ENCODE peak calls at places on chromosomes 4 and X, in seven cellular contexts. F is lower leg skin, B is omental fat pad, Z is astrocyte of the spinal cord, M is WTC11, V is suprapubic skin, S is Panc1. I is an unnamed sample.

GRCh38 chr4:145920205-145920604 is 18.4 kb downstream of the ZNF827 start:
- DNase-seq in V (no peak), S (no peak), Z (peak; percentile 96), B (no peak), F (no peak), M (no peak), I (peak; percentile 57)

GRCh38 chr4:48787031-48787430 is 7.0 kb upstream of the FRYL start:
- DNase-seq in B (no peak), V (no peak), Z (no peak), M (no peak), F (no peak), S (no peak), I (no peak)

GRCh38 chr4:146661368-146661767 is 22.7 kb downstream of the POU4F2 start:
- DNase-seq in Z (no peak), S (no peak), V (no peak), M (no peak), F (no peak), B (no peak), I (no peak)

GRCh38 chr4:130183096-130183495 is 1087.1 kb downstream of the C4orf33 start:
- DNase-seq in F (no peak), Z (no peak), V (no peak), B (no peak), M (no peak), S (no peak), I (no peak)

GRCh38 chrX:20421275-20421674 is 154.6 kb upstream of the RPS6KA3 start:
- DNase-seq in Z (no peak), M (no peak), F (no peak), V (no peak), S (no peak), B (no peak), I (no peak)

GRCh38 chrX:40146471-40147398 is 49.0 kb upstream of the BCOR start:
- DNase-seq in Z (no peak), M (peak; percentile 42), B (no peak), F (no peak), V (no peak), S (no peak), I (no peak)

GRCh38 chr4:7282094-7282370 is 89.7 kb downstream of the SORCS2 start:
- DNase-seq in Z (no peak), F (no peak), M (no peak), S (no peak), V (no peak), B (no peak), I (no peak)

GRCh38 chr4:188941524-188942109 is 802.4 kb downstream of the TRIML1 start:
- DNase-seq in S (peak; percentile 74), V (no peak), F (no peak), M (no peak), Z (peak; percentile 98), B (no peak), I (peak; percentile 99)

GRCh38 chr4:177315767-177316490 is 6.3 kb downstream of the NEIL3 start:
- DNase-seq in Z (no peak), M (no peak), B (no peak), S (no peak), V (no peak), F (no peak), I (no peak)

GRCh38 chr4:4919926-4920325 is 60.5 kb downstream of the MSX1 start:
- DNase-seq in F (no peak), Z (no peak), S (no peak), V (no peak), B (no peak), M (no peak), I (peak; percentile 11)

GRCh38 chrX:2499507-2499906 is 1.3 kb downstream of the DHRSX start:
- DNase-seq in S (no peak), B (no peak), M (no peak), Z (no peak), F (peak; percentile 53), V (no peak), I (no peak)

GRCh38 chrX:106415276-106415895 is 196.4 kb upstream of the RADX start:
- DNase-seq in V (no peak), B (no peak), M (peak; percentile 10), Z (peak; percentile 26), F (no peak), S (no peak), I (no peak)

GRCh38 chr4:4200624-4201023 is 26.1 kb downstream of the OTOP1 start:
- DNase-seq in F (no peak), B (no peak), V (no peak), Z (no peak), M (no peak), S (no peak), I (no peak)

GRCh38 chr4:130747842-130748241 is 1651.9 kb downstream of the C4orf33 start:
- DNase-seq in M (no peak), S (no peak), V (no peak), Z (peak; percentile 24), F (no peak), B (no peak), I (no peak)

GRCh38 chrX:140034916-140035315 is 69.6 kb upstream of the CXorf66 start:
- DNase-seq in Z (peak; percentile 9), S (no peak), B (no peak), F (no peak), M (no peak), V (no peak), I (no peak)

GRCh38 chrX:41661366-41662095 is 27.2 kb upstream of the GPR34 start:
- DNase-seq in B (no peak), F (no peak), S (no peak), Z (peak; percentile 36), M (no peak), V (no peak), I (no peak)

GRCh38 chr4:52728877-52729276 is 22.3 kb downstream of the ERVMER34-1 start:
- DNase-seq in F (no peak), M (no peak), S (no peak), Z (no peak), B (no peak), V (no peak), I (no peak)

GRCh38 chr4:115844180-115844579 is 730.8 kb upstream of the NDST4 start:
- DNase-seq in S (no peak), M (no peak), F (no peak), V (no peak), Z (no peak), B (no peak), I (no peak)

GRCh38 chrX:112910418-112910817 is 69.8 kb upstream of the AMOT start:
- DNase-seq in M (no peak), F (no peak), V (no peak), Z (no peak), B (no peak), S (no peak), I (no peak)

GRCh38 chrX:112913807-112914206 is 73.2 kb upstream of the AMOT start:
- DNase-seq in B (no peak), F (no peak), Z (no peak), V (no peak), M (no peak), S (no peak), I (no peak)
- TF ChIP-seq CTCF in B (no peak), F (no peak), Z (no peak), V (no peak), M (no peak), S (no peak), I (no peak)

DNA sequence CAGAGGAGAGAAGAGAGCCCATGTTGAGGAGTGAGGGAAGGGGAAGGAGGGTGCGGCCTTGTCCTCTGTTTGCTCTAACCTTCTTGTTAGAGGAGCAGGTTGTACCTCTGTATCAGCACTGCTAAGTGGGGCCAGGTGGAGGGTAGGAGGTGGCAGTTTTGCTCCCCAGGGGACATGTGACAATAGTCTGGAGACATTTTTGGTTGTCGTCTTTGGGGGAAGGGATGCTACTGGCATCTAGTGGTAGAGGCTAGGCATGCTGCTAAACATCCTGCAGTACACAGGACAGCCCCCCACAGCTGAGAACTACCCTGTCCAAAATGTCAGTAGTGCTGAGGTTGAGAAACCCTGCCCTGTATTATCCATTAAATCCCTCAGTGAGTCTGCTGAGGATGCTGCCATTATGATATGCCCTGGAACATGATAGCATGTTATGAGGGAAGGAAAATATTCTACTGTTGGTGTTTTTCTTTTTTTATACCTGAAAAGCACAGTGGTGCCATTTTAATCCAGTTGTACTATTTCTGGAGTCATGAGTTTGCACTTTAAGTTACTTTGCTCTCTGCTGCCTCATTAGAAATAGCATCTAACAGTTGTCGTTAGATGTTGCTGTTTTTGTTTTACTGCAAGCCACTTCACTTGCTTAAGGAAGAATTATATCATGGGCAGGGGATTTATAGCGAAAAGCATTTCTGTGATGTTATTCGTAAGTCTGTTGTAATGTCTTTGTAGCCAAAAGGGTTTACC is 90.6 kb downstream of the LRP2BP start:
- DNase-seq in V (no peak), Z (peak; percentile 29), M (peak; percentile 49), S (no peak), B (no peak), F (no peak), I (peak; percentile 7)
- TF ChIP-seq CTCF in V (no peak), Z (peak; percentile 68), M (no peak), S (peak; percentile 65), B (no peak), F (no peak), I (peak; percentile 53)

DNA sequence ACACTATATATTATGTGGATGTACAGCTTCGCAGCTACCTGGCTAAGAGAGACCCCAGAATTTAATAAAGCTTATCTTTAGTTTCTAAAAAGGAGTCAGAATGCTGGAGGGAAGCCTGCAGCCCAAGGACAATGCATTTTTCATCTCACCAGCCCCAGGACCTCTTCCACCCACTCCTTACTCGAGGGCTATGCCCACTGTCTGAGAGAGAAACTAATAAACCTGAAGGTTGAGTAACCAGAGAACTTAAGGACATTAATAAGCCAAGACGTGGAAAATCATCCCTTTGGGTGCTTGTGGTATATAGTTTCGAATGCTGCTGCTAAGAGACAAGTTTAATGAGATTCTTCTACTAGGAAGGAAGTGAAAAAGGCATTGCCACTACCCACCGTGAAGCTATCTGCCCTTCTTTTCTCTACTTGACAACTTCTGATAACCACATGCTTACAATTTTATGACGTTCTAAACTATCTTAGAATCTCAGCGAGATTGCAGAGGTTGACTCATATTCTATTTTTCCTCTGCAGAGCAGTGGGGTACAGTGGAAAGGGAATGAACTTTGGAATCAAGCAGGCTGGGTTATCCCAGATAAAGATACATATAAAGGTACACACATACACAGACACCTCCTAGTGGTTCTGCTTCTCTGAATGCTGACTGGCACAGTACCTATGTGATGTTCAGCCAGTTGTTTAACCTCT is 3.3 kb downstream of the RELL1 start:
- DNase-seq in Z (no peak), M (no peak), F (no peak), S (no peak), B (no peak), V (no peak), I (no peak)
- TF ChIP-seq CTCF in Z (no peak), M (no peak), F (no peak), S (peak; percentile 43), B (no peak), V (no peak), I (no peak)

GRCh38 chrX:48835524-48836329 is at the start of gene PCSK1N:
- DNase-seq in S (no peak), F (no peak), Z (no peak), M (peak; percentile 30), B (no peak), V (no peak), I (no peak)

GRCh38 chrX:48831909-48832291 is 3.5 kb downstream of the PCSK1N start:
- DNase-seq in F (no peak), Z (no peak), B (no peak), V (no peak), S (no peak), M (peak; percentile 55), I (no peak)

GRCh38 chrX:48831136-48831908 is 4.1 kb downstream of the PCSK1N start:
- DNase-seq in F (no peak), M (peak; percentile 16), S (no peak), Z (no peak), B (no peak), V (no peak), I (no peak)

GRCh38 chrX:48834383-48834709 is 1.1 kb downstream of the PCSK1N start:
- DNase-seq in V (no peak), F (no peak), M (no peak), S (no peak), Z (no peak), B (no peak), I (no peak)

GRCh38 chrX:48833531-48834138 is 1.8 kb downstream of the PCSK1N start:
- DNase-seq in M (no peak), V (no peak), F (no peak), Z (no peak), B (no peak), S (no peak), I (no peak)
- TF ChIP-seq CTCF in M (no peak), V (no peak), F (no peak), Z (no peak), B (no peak), S (no peak), I (no peak)